ENCODE peak calls at places on chromosome 12, in nine cellular contexts. One of them, this sample, is unnamed.

GRCh38 chr12:24944598-24944975 is 4.3 kb downstream of the BCAT1 start:
- DNase-seq in AG10803: no peak
- DNase-seq in T-helper 2 cell: no peak
- DNase-seq in left lobe of liver: no peak
- DNase-seq in GM10248: no peak
- DNase-seq in NCI-H1417 treated with DMSO at 0.1 percent for 48 hours: no peak
- DNase-seq in A549: no peak
- DNase-seq in uterus: no peak
- DNase-seq in SHP77: no peak
- DNase-seq in this sample: no peak

GRCh38 chr12:100414756-100415155 is 57.9 kb downstream of the SLC17A8 start:
- DNase-seq in AG10803: no peak
- DNase-seq in T-helper 2 cell: no peak
- DNase-seq in left lobe of liver: no peak
- DNase-seq in GM10248: no peak
- DNase-seq in NCI-H1417 treated with DMSO at 0.1 percent for 48 hours: no peak
- DNase-seq in A549: no peak
- DNase-seq in uterus: no peak
- DNase-seq in SHP77: no peak
- DNase-seq in this sample: no peak

GRCh38 chr12:126338031-126338441 is 1272.8 kb downstream of the AACS start:
- DNase-seq in AG10803: peak; percentile 56
- DNase-seq in T-helper 2 cell: no peak
- DNase-seq in left lobe of liver: no peak
- DNase-seq in GM10248: no peak
- DNase-seq in NCI-H1417 treated with DMSO at 0.1 percent for 48 hours: no peak
- DNase-seq in A549: no peak
- DNase-seq in uterus: no peak
- DNase-seq in SHP77: no peak
- DNase-seq in this sample: peak; percentile 97

GRCh38 chr12:44771485-44771884 is 104.6 kb downstream of the NELL2 start:
- DNase-seq in AG10803: no peak
- DNase-seq in T-helper 2 cell: no peak
- DNase-seq in left lobe of liver: no peak
- DNase-seq in GM10248: no peak
- DNase-seq in NCI-H1417 treated with DMSO at 0.1 percent for 48 hours: no peak
- DNase-seq in A549: no peak
- DNase-seq in uterus: no peak
- DNase-seq in SHP77: no peak
- DNase-seq in this sample: no peak

GRCh38 chr12:14841761-14842160 is 1.6 kb downstream of the ART4 start:
- DNase-seq in AG10803: peak; percentile 68
- DNase-seq in T-helper 2 cell: no peak
- DNase-seq in left lobe of liver: peak; percentile 87
- DNase-seq in GM10248: no peak
- DNase-seq in NCI-H1417 treated with DMSO at 0.1 percent for 48 hours: no peak
- DNase-seq in A549: peak; percentile 70
- DNase-seq in uterus: peak; percentile 54
- DNase-seq in SHP77: no peak
- DNase-seq in this sample: peak; percentile 71

GRCh38 chr12:102593128-102593527 is 112.8 kb upstream of the IGF1 start:
- DNase-seq in AG10803: no peak
- DNase-seq in T-helper 2 cell: no peak
- DNase-seq in left lobe of liver: no peak
- DNase-seq in GM10248: no peak
- DNase-seq in NCI-H1417 treated with DMSO at 0.1 percent for 48 hours: no peak
- DNase-seq in A549: no peak
- DNase-seq in uterus: no peak
- DNase-seq in SHP77: no peak
- DNase-seq in this sample: no peak

GRCh38 chr12:5584776-5585560 is 153.1 kb downstream of the NTF3 start:
- DNase-seq in AG10803: no peak
- DNase-seq in T-helper 2 cell: no peak
- DNase-seq in left lobe of liver: no peak
- DNase-seq in GM10248: no peak
- DNase-seq in NCI-H1417 treated with DMSO at 0.1 percent for 48 hours: no peak
- DNase-seq in A549: no peak
- DNase-seq in uterus: no peak
- DNase-seq in SHP77: no peak
- DNase-seq in this sample: no peak

GRCh38 chr12:70724444-70724843 is 87.2 kb upstream of the PTPRB start:
- DNase-seq in AG10803: peak; percentile 9
- DNase-seq in T-helper 2 cell: no peak
- DNase-seq in left lobe of liver: no peak
- DNase-seq in GM10248: no peak
- DNase-seq in NCI-H1417 treated with DMSO at 0.1 percent for 48 hours: no peak
- DNase-seq in A549: peak; percentile 33
- DNase-seq in uterus: no peak
- DNase-seq in SHP77: no peak
- DNase-seq in this sample: no peak

GRCh38 chr12:121005346-121005815 is 10.9 kb downstream of the C12orf43 start:
- DNase-seq in AG10803: peak; percentile 39
- DNase-seq in T-helper 2 cell: peak; percentile 37
- DNase-seq in left lobe of liver: no peak
- DNase-seq in GM10248: peak; percentile 58
- DNase-seq in NCI-H1417 treated with DMSO at 0.1 percent for 48 hours: no peak
- DNase-seq in A549: peak; percentile 79
- DNase-seq in uterus: no peak
- DNase-seq in SHP77: no peak
- DNase-seq in this sample: peak; percentile 25

GRCh38 chr12:116060765-116061164 is 216.7 kb downstream of the MED13L start:
- DNase-seq in AG10803: no peak
- DNase-seq in T-helper 2 cell: no peak
- DNase-seq in left lobe of liver: no peak
- DNase-seq in GM10248: peak; percentile 51
- DNase-seq in NCI-H1417 treated with DMSO at 0.1 percent for 48 hours: no peak
- DNase-seq in A549: no peak
- DNase-seq in uterus: no peak
- DNase-seq in SHP77: no peak
- DNase-seq in this sample: no peak

GRCh38 chr12:29309320-29309902 is 71.6 kb downstream of the ERGIC2 start:
- DNase-seq in AG10803: peak; percentile 34
- DNase-seq in T-helper 2 cell: no peak
- DNase-seq in left lobe of liver: no peak
- DNase-seq in GM10248: no peak
- DNase-seq in NCI-H1417 treated with DMSO at 0.1 percent for 48 hours: no peak
- DNase-seq in A549: peak; percentile 34
- DNase-seq in uterus: no peak
- DNase-seq in SHP77: no peak
- DNase-seq in this sample: peak; percentile 12

GRCh38 chr12:99647453-99647852 is at the start of gene GARIN6:
- DNase-seq in AG10803: no peak
- DNase-seq in T-helper 2 cell: no peak
- DNase-seq in left lobe of liver: no peak
- DNase-seq in GM10248: no peak
- DNase-seq in NCI-H1417 treated with DMSO at 0.1 percent for 48 hours: no peak
- DNase-seq in A549: no peak
- DNase-seq in uterus: no peak
- DNase-seq in SHP77: no peak
- DNase-seq in this sample: no peak

GRCh38 chr12:102374190-102374589 is 106.2 kb downstream of the IGF1 start:
- DNase-seq in AG10803: no peak
- DNase-seq in T-helper 2 cell: no peak
- DNase-seq in left lobe of liver: no peak
- DNase-seq in GM10248: no peak
- DNase-seq in NCI-H1417 treated with DMSO at 0.1 percent for 48 hours: no peak
- DNase-seq in A549: no peak
- DNase-seq in uterus: no peak
- DNase-seq in SHP77: no peak
- DNase-seq in this sample: no peak

GRCh38 chr12:4736048-4736447 is 15.8 kb downstream of the GALNT8 start:
- DNase-seq in AG10803: no peak
- DNase-seq in T-helper 2 cell: no peak
- DNase-seq in left lobe of liver: no peak
- DNase-seq in GM10248: no peak
- DNase-seq in NCI-H1417 treated with DMSO at 0.1 percent for 48 hours: no peak
- DNase-seq in A549: no peak
- DNase-seq in uterus: no peak
- DNase-seq in SHP77: no peak
- DNase-seq in this sample: no peak

GRCh38 chr12:2503762-2504161 is 291.0 kb upstream of the FKBP4 start:
- DNase-seq in AG10803: no peak
- DNase-seq in T-helper 2 cell: no peak
- DNase-seq in left lobe of liver: no peak
- DNase-seq in GM10248: no peak
- DNase-seq in NCI-H1417 treated with DMSO at 0.1 percent for 48 hours: no peak
- DNase-seq in A549: no peak
- DNase-seq in uterus: no peak
- DNase-seq in SHP77: no peak
- DNase-seq in this sample: no peak

GRCh38 chr12:98939350-98939749 is 294.3 kb downstream of the APAF1 start:
- DNase-seq in AG10803: peak; percentile 75
- DNase-seq in T-helper 2 cell: no peak
- DNase-seq in left lobe of liver: no peak
- DNase-seq in GM10248: no peak
- DNase-seq in NCI-H1417 treated with DMSO at 0.1 percent for 48 hours: no peak
- DNase-seq in A549: peak; percentile 48
- DNase-seq in uterus: no peak
- DNase-seq in SHP77: no peak
- DNase-seq in this sample: peak; percentile 7

GRCh38 chr12:6960291-6961277 is 9.4 kb downstream of the PTPN6 start:
- DNase-seq in AG10803: peak; percentile 32
- DNase-seq in T-helper 2 cell: no peak
- DNase-seq in left lobe of liver: peak; percentile 53
- DNase-seq in GM10248: peak; percentile 57
- DNase-seq in NCI-H1417 treated with DMSO at 0.1 percent for 48 hours: no peak
- DNase-seq in A549: peak; percentile 72
- DNase-seq in uterus: no peak
- DNase-seq in SHP77: no peak
- DNase-seq in this sample: peak; percentile 32

GRCh38 chr12:54019924-54020586 is 8.2 kb upstream of the HOXC6 start:
- DNase-seq in AG10803: peak; percentile 70
- DNase-seq in T-helper 2 cell: no peak
- DNase-seq in left lobe of liver: no peak
- DNase-seq in GM10248: no peak
- DNase-seq in NCI-H1417 treated with DMSO at 0.1 percent for 48 hours: no peak
- DNase-seq in A549: no peak
- DNase-seq in uterus: no peak
- DNase-seq in SHP77: no peak
- DNase-seq in this sample: no peak

GRCh38 chr12:81080431-81080983 is 2.6 kb downstream of the ACSS3 start:
- DNase-seq in AG10803: peak; percentile 6
- DNase-seq in T-helper 2 cell: no peak
- DNase-seq in left lobe of liver: no peak
- DNase-seq in GM10248: no peak
- DNase-seq in NCI-H1417 treated with DMSO at 0.1 percent for 48 hours: no peak
- DNase-seq in A549: no peak
- DNase-seq in uterus: peak; percentile 58
- DNase-seq in SHP77: no peak
- DNase-seq in this sample: peak; percentile 45

GRCh38 chr12:42407306-42407705 is 81.3 kb downstream of the PPHLN1 start:
- DNase-seq in AG10803: peak; percentile 4
- DNase-seq in T-helper 2 cell: no peak
- DNase-seq in left lobe of liver: no peak
- DNase-seq in GM10248: no peak
- DNase-seq in NCI-H1417 treated with DMSO at 0.1 percent for 48 hours: no peak
- DNase-seq in A549: peak; percentile 31
- DNase-seq in uterus: no peak
- DNase-seq in SHP77: no peak
- DNase-seq in this sample: no peak

GRCh38 chr12:77120156-77120555 is 54.8 kb upstream of the E2F7 start:
- DNase-seq in AG10803: peak; percentile 65
- DNase-seq in T-helper 2 cell: no peak
- DNase-seq in left lobe of liver: no peak
- DNase-seq in GM10248: no peak
- DNase-seq in NCI-H1417 treated with DMSO at 0.1 percent for 48 hours: no peak
- DNase-seq in A549: peak; percentile 7
- DNase-seq in uterus: no peak
- DNase-seq in SHP77: no peak
- DNase-seq in this sample: no peak

GRCh38 chr12:24025153-24025798 is 75.8 kb upstream of the SOX5 start:
- DNase-seq in AG10803: no peak
- DNase-seq in T-helper 2 cell: no peak
- DNase-seq in left lobe of liver: no peak
- DNase-seq in GM10248: no peak
- DNase-seq in NCI-H1417 treated with DMSO at 0.1 percent for 48 hours: no peak
- DNase-seq in A549: no peak
- DNase-seq in uterus: no peak
- DNase-seq in SHP77: no peak
- DNase-seq in this sample: no peak

GRCh38 chr12:96981053-96981452 is 74.0 kb downstream of the NEDD1 start:
- DNase-seq in AG10803: peak; percentile 81
- DNase-seq in T-helper 2 cell: no peak
- DNase-seq in left lobe of liver: no peak
- DNase-seq in GM10248: no peak
- DNase-seq in NCI-H1417 treated with DMSO at 0.1 percent for 48 hours: no peak
- DNase-seq in A549: peak; percentile 11
- DNase-seq in uterus: no peak
- DNase-seq in SHP77: no peak
- DNase-seq in this sample: peak; percentile 46

GRCh38 chr12:69119770-69120169 is 119.6 kb upstream of the CPSF6 start:
- DNase-seq in AG10803: no peak
- DNase-seq in T-helper 2 cell: no peak
- DNase-seq in left lobe of liver: no peak
- DNase-seq in GM10248: no peak
- DNase-seq in NCI-H1417 treated with DMSO at 0.1 percent for 48 hours: no peak
- DNase-seq in A549: no peak
- DNase-seq in uterus: no peak
- DNase-seq in SHP77: no peak
- DNase-seq in this sample: no peak

GRCh38 chr12:41956353-41956752 is 188.3 kb downstream of the GXYLT1 start:
- DNase-seq in AG10803: no peak
- DNase-seq in T-helper 2 cell: no peak
- DNase-seq in left lobe of liver: no peak
- DNase-seq in GM10248: no peak
- DNase-seq in NCI-H1417 treated with DMSO at 0.1 percent for 48 hours: no peak
- DNase-seq in A549: no peak
- DNase-seq in uterus: no peak
- DNase-seq in SHP77: no peak
- DNase-seq in this sample: peak; percentile 53

GRCh38 chr12:89544730-89545184 is 18.9 kb upstream of the POC1B start:
- DNase-seq in AG10803: peak; percentile 33
- DNase-seq in T-helper 2 cell: no peak
- DNase-seq in left lobe of liver: peak; percentile 81
- DNase-seq in GM10248: no peak
- DNase-seq in NCI-H1417 treated with DMSO at 0.1 percent for 48 hours: no peak
- DNase-seq in A549: peak; percentile 69
- DNase-seq in uterus: peak; percentile 32
- DNase-seq in SHP77: peak; percentile 61
- DNase-seq in this sample: peak; percentile 76

GRCh38 chr12:103665971-103666370 is 78.9 kb downstream of the STAB2 start:
- DNase-seq in AG10803: no peak
- DNase-seq in T-helper 2 cell: no peak
- DNase-seq in left lobe of liver: no peak
- DNase-seq in GM10248: no peak
- DNase-seq in NCI-H1417 treated with DMSO at 0.1 percent for 48 hours: no peak
- DNase-seq in A549: no peak
- DNase-seq in uterus: no peak
- DNase-seq in SHP77: no peak
- DNase-seq in this sample: no peak